ENCODE peak calls at places on chromosomes 5 and 9, in four cellular contexts. C is epithelial cell of esophagus, G is tibial nerve, T is mesendoderm. K is an unnamed sample.

GRCh38 chr5:38379360-38379827 is 121.0 kb downstream of the EGFLAM start:
- DNase-seq in C (no peak), G (no peak), T (peak), K (no peak)

GRCh38 chr5:157502143-157502647 is 42.2 kb downstream of the NIPAL4 start:
- DNase-seq in C (no peak), G (no peak), T (no peak), K (no peak)

GRCh38 chr5:134114886-134115805 is 665 bp downstream of the TCF7 start:
- DNase-seq in C (no peak), G (no peak), T (peak), K (peak)

GRCh38 chr9:132026932-132027585 is 52.6 kb downstream of the MED27 start:
- DNase-seq in C (peak), G (no peak), T (peak), K (no peak)

GRCh38 chr9:2596003-2596402 is 25.6 kb upstream of the VLDLR start:
- DNase-seq in C (no peak), G (no peak), T (no peak), K (no peak)

GRCh38 chr9:77440057-77440456 is 208.1 kb downstream of the GNA14 start:
- DNase-seq in C (no peak), G (no peak), T (peak), K (no peak)

GRCh38 chr9:98929866-98930265 is 13.8 kb upstream of the COL15A1 start:
- DNase-seq in C (no peak), G (no peak), T (no peak), K (no peak)

GRCh38 chr5:176820937-176821336 is 10.6 kb downstream of the UNC5A start:
- DNase-seq in C (peak), G (no peak), T (no peak), K (no peak)

GRCh38 chr9:14372437-14373318 is 58.7 kb upstream of the NFIB start:
- DNase-seq in C (peak), G (no peak), T (peak), K (no peak)

GRCh38 chr5:1882337-1883119 is at the start of gene IRX4:
- DNase-seq in C (peak), G (no peak), T (peak), K (no peak)

GRCh38 chr5:93588586-93589347 is 5.7 kb downstream of the NR2F1 start:
- DNase-seq in C (no peak), G (peak), T (no peak), K (no peak)

GRCh38 chr5:122192883-122193496 is 63.6 kb downstream of the ZNF474 start:
- DNase-seq in C (peak), G (peak), T (peak), K (no peak)

DNA sequence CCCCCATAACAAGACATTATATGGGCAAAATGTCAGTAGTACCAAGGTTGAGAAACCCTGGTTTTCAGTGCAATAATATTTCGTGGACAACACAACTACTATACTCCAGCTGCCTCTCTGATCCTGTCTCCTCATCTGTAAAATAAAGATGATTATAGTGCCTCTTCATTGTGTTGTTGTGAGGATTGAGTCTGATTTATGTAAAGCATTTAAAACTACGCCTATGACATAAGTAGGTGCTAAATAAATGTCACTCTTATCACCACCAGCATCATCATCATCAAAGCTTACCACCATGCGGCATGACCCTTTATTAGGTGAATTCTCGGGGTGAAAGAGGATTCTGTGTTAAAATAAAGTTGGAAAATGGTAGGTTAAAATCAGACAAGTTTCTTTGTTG is 67.8 kb upstream of the IFNE start:
- DNase-seq in C (no peak), G (no peak), T (no peak), K (no peak)
- H3K4me3 ChIP-seq in C (peak), G (no peak), T (no peak), K (no peak)

DNA sequence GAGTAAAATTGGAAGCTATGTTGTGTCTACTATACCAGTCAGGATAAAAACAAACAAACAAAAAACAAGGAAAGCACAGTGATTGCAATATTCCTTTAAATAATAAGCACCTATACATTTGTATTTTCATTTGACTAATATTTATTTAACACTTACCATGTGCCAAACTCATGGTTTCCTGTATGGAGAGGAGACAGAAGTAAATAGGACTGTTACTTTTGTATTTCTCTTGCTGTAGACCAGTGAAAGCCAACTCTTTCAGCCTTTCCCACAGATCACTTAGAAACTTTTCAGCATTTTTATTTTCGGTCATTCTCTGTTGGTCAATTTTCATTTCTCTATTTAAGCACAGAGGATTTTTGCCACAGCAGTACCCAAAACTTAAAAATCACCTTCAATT is 4.5 kb downstream of the CMYA5 start:
- DNase-seq in C (no peak), G (no peak), T (no peak), K (no peak)
- H3K4me3 ChIP-seq in C (no peak), G (no peak), T (no peak), K (no peak)

GRCh38 chr9:113589407-113589806 is 125.9 kb downstream of the RGS3 start:
- DNase-seq in C (no peak), G (no peak), T (no peak), K (no peak)
- H3K4me3 ChIP-seq in C (no peak), G (no peak), T (no peak), K (no peak)

GRCh38 chr5:80094339-80094738 is 59.2 kb downstream of the THBS4 start:
- DNase-seq in C (no peak), G (no peak), T (peak), K (no peak)

GRCh38 chr5:80097516-80097915 is 62.4 kb downstream of the THBS4 start:
- DNase-seq in C (no peak), G (no peak), T (peak), K (no peak)

GRCh38 chr5:80090884-80091166 is 55.7 kb downstream of the THBS4 start:
- DNase-seq in C (no peak), G (no peak), T (peak), K (no peak)

GRCh38 chr5:80093796-80094195 is 58.6 kb downstream of the THBS4 start:
- DNase-seq in C (no peak), G (no peak), T (peak), K (no peak)

GRCh38 chr5:80092521-80093107 is 57.5 kb downstream of the THBS4 start:
- DNase-seq in C (no peak), G (no peak), T (no peak), K (no peak)
- H3K4me3 ChIP-seq in C (no peak), G (no peak), T (no peak), K (no peak)

GRCh38 chr5:80961376-80962281 is 1.5 kb downstream of the RASGRF2 start:
- DNase-seq in C (no peak), G (no peak), T (no peak), K (peak)
- H3K4me3 ChIP-seq in C (no peak), G (peak), T (peak), K (peak)

GRCh38 chr5:141003791-141004601 is 37.7 kb downstream of the PCDHAC2 start:
- DNase-seq in C (peak), G (no peak), T (peak), K (no peak)
- H3K4me3 ChIP-seq in C (no peak), G (no peak), T (no peak), K (no peak)

GRCh38 chr9:133850937-133851336 is 112.8 kb upstream of the SARDH start:
- DNase-seq in C (no peak), G (no peak), T (no peak), K (no peak)

GRCh38 chr9:133850161-133850560 is 112.0 kb upstream of the SARDH start:
- DNase-seq in C (no peak), G (no peak), T (no peak), K (no peak)

GRCh38 chr9:133851693-133852092 is 113.5 kb upstream of the SARDH start:
- DNase-seq in C (no peak), G (no peak), T (no peak), K (no peak)

GRCh38 chr9:133848471-133848870 is 110.3 kb upstream of the SARDH start:
- DNase-seq in C (no peak), G (no peak), T (no peak), K (no peak)

GRCh38 chr9:133849076-133849670 is 111.0 kb upstream of the SARDH start:
- DNase-seq in C (no peak), G (no peak), T (no peak), K (no peak)
- H3K4me3 ChIP-seq in C (no peak), G (no peak), T (no peak), K (no peak)

GRCh38 chr5:75051217-75051751 is 1.1 kb downstream of the GCNT4 start:
- DNase-seq in C (no peak), G (no peak), T (peak), K (no peak)
- H3K4me3 ChIP-seq in C (no peak), G (no peak), T (no peak), K (peak)